ENCODE peak calls at places on chromosomes 7 and 10, in ten cellular contexts. X is activated effector memory CD4-positive, alpha-beta T cell treated with anti-CD3 and anti-CD28 coated beads, Interleukin-2, amount 50 U/mL, for 16 hours; F is activated CD4-positive, alpha-beta T cell treated with anti-CD3 and anti-CD28 coated beads for 36 hours; E is caudate nucleus; K is MM.1S; M is Peyer's patch; G is T-helper 2 cell; A is left kidney; T is hepatic stellate cell; I is GM23338. S is an unnamed sample.

GRCh38 chr10:132566892-132567291 is 29.3 kb downstream of the INPP5A start:
- DNase-seq in X (no peak), F (no peak), E (no peak), K (no peak), M (no peak), G (no peak), A (peak), T (no peak), I (no peak), S (no peak)

GRCh38 chr10:107740962-107741690 is 576.6 kb upstream of the SORCS1 start:
- DNase-seq in X (no peak), F (no peak), E (no peak), K (no peak), M (no peak), G (no peak), A (peak), T (no peak), I (no peak), S (no peak)

GRCh38 chr7:81594767-81595166 is 175.1 kb downstream of the HGF start:
- DNase-seq in X (no peak), F (no peak), E (no peak), K (no peak), M (no peak), G (no peak), A (no peak), T (no peak), I (no peak), S (no peak)

GRCh38 chr10:58782876-58783859 is 270.5 kb downstream of the BICC1 start:
- DNase-seq in X (no peak), F (no peak), E (no peak), K (no peak), M (no peak), G (no peak), A (no peak), T (no peak), I (no peak), S (peak)

GRCh38 chr7:141731476-141732149 is 6.5 kb upstream of the SSBP1 start:
- DNase-seq in X (no peak), F (no peak), E (no peak), K (no peak), M (no peak), G (no peak), A (no peak), T (no peak), I (no peak), S (no peak)

GRCh38 chr10:102394801-102395676 is 466 bp upstream of the NFKB2 start:
- DNase-seq in X (peak), F (peak), E (peak), K (peak), M (peak), G (peak), A (peak), T (peak), I (peak), S (peak)

GRCh38 chr10:123583639-123584418 is 82.3 kb upstream of the GPR26 start:
- DNase-seq in X (no peak), F (peak), E (peak), K (no peak), M (peak), G (no peak), A (peak), T (peak), I (peak), S (peak)

GRCh38 chr10:112783653-112784426 is 166.2 kb upstream of the TCF7L2 start:
- DNase-seq in X (no peak), F (no peak), E (no peak), K (no peak), M (no peak), G (no peak), A (peak), T (no peak), I (no peak), S (no peak)

GRCh38 chr10:3623746-3624145 is 161.3 kb downstream of the KLF6 start:
- DNase-seq in X (no peak), F (no peak), E (no peak), K (no peak), M (no peak), G (no peak), A (no peak), T (peak), I (peak), S (no peak)

GRCh38 chr10:7473474-7473873 is 62.6 kb upstream of the SFMBT2 start:
- DNase-seq in X (no peak), F (no peak), E (no peak), K (no peak), M (no peak), G (no peak), A (no peak), T (no peak), I (no peak), S (no peak)

GRCh38 chr10:110212119-110213006 is 5.0 kb downstream of the MXI1 start:
- DNase-seq in X (peak), F (peak), E (no peak), K (peak), M (peak), G (no peak), A (no peak), T (no peak), I (no peak), S (no peak)

GRCh38 chr10:78868861-78869260 is 199.9 kb upstream of the ZMIZ1 start:
- DNase-seq in X (no peak), F (no peak), E (no peak), K (no peak), M (no peak), G (no peak), A (no peak), T (no peak), I (no peak), S (peak)

GRCh38 chr10:76337641-76338040 is 906.2 kb downstream of the LRMDA start:
- DNase-seq in X (no peak), F (no peak), E (no peak), K (peak), M (no peak), G (no peak), A (no peak), T (no peak), I (no peak), S (no peak)

GRCh38 chr10:20276127-20276979 is 460.1 kb downstream of the PLXDC2 start:
- DNase-seq in X (no peak), F (no peak), E (no peak), K (no peak), M (no peak), G (no peak), A (peak), T (no peak), I (no peak), S (no peak)

GRCh38 chr10:24513155-24513554 is 210.5 kb downstream of the ARHGAP21 start:
- DNase-seq in X (no peak), F (peak), E (no peak), K (no peak), M (no peak), G (no peak), A (peak), T (peak), I (peak), S (no peak)

GRCh38 chr10:10891437-10891836 is 126.2 kb upstream of the CELF2 start:
- DNase-seq in X (no peak), F (no peak), E (no peak), K (no peak), M (no peak), G (no peak), A (peak), T (no peak), I (no peak), S (no peak)

GRCh38 chr10:127278001-127278400 is 81.6 kb upstream of the INSYN2A start:
- DNase-seq in X (no peak), F (no peak), E (no peak), K (no peak), M (no peak), G (no peak), A (no peak), T (peak), I (no peak), S (peak)

S was measured in lower leg skin.